ENCODE peak calls at places on chromosomes 11 and 22, in ten cellular contexts. One of them, this sample, is unnamed. For H3K4me1, the result is how much of the 10 kb centered on the place peaks cover.

GRCh38 chr11:82980292-82980691 is 78.8 kb downstream of the DDIAS start:
- DNase-seq in CD8-positive, alpha-beta T cell: no peak
- DNase-seq in iPS DF 6.9: no peak
- DNase-seq in body of pancreas: no peak
- DNase-seq in adrenal gland: no peak
- DNase-seq in uterus: no peak
- DNase-seq in naive thymus-derived CD4-positive, alpha-beta T cell: no peak
- DNase-seq in CD4-positive, alpha-beta memory T cell: no peak
- DNase-seq in colonic mucosa: no peak
- DNase-seq in psoas muscle: no peak
- DNase-seq in this sample: no peak

GRCh38 chr11:64844330-64845124 is at the start of gene CDC42BPG:
- DNase-seq in naive thymus-derived CD4-positive, alpha-beta T cell: peak
- DNase-seq in CD4-positive, alpha-beta memory T cell: peak
- DNase-seq in colonic mucosa: peak
- DNase-seq in body of pancreas: peak
- DNase-seq in psoas muscle: peak
- DNase-seq in iPS DF 6.9: no peak
- DNase-seq in adrenal gland: no peak
- DNase-seq in uterus: no peak
- DNase-seq in CD8-positive, alpha-beta T cell: peak
- DNase-seq in this sample: peak

GRCh38 chr11:116422976-116423375 is 349.8 kb downstream of the BUD13 start:
- DNase-seq in CD4-positive, alpha-beta memory T cell: no peak
- DNase-seq in body of pancreas: no peak
- DNase-seq in colonic mucosa: no peak
- DNase-seq in adrenal gland: no peak
- DNase-seq in iPS DF 6.9: no peak
- DNase-seq in CD8-positive, alpha-beta T cell: no peak
- DNase-seq in uterus: no peak
- DNase-seq in naive thymus-derived CD4-positive, alpha-beta T cell: no peak
- DNase-seq in psoas muscle: no peak
- DNase-seq in this sample: no peak

GRCh38 chr11:2886191-2886894 is 768 bp upstream of the CDKN1C start:
- DNase-seq in body of pancreas: peak
- DNase-seq in psoas muscle: peak
- DNase-seq in iPS DF 6.9: no peak
- DNase-seq in CD4-positive, alpha-beta memory T cell: no peak
- DNase-seq in naive thymus-derived CD4-positive, alpha-beta T cell: peak
- DNase-seq in CD8-positive, alpha-beta T cell: no peak
- DNase-seq in colonic mucosa: no peak
- DNase-seq in adrenal gland: peak
- DNase-seq in uterus: peak
- DNase-seq in this sample: no peak

GRCh38 chr22:25403752-25404471 is 160.6 kb upstream of the GRK3 start:
- DNase-seq in adrenal gland: peak
- DNase-seq in iPS DF 6.9: no peak
- DNase-seq in psoas muscle: no peak
- DNase-seq in body of pancreas: no peak
- DNase-seq in naive thymus-derived CD4-positive, alpha-beta T cell: no peak
- DNase-seq in colonic mucosa: peak
- DNase-seq in CD8-positive, alpha-beta T cell: no peak
- DNase-seq in uterus: no peak
- DNase-seq in CD4-positive, alpha-beta memory T cell: no peak
- DNase-seq in this sample: no peak

GRCh38 chr22:47307326-47307725 is 544.9 kb downstream of the TBC1D22A start:
- DNase-seq in adrenal gland: peak
- DNase-seq in CD8-positive, alpha-beta T cell: no peak
- DNase-seq in body of pancreas: no peak
- DNase-seq in psoas muscle: no peak
- DNase-seq in CD4-positive, alpha-beta memory T cell: no peak
- DNase-seq in iPS DF 6.9: no peak
- DNase-seq in uterus: no peak
- DNase-seq in colonic mucosa: no peak
- DNase-seq in naive thymus-derived CD4-positive, alpha-beta T cell: no peak
- DNase-seq in this sample: no peak

GRCh38 chr22:27218012-27218483 is 560.7 kb downstream of the MIAT start:
- DNase-seq in naive thymus-derived CD4-positive, alpha-beta T cell: no peak
- DNase-seq in uterus: no peak
- DNase-seq in iPS DF 6.9: no peak
- DNase-seq in psoas muscle: no peak
- DNase-seq in CD8-positive, alpha-beta T cell: no peak
- DNase-seq in colonic mucosa: no peak
- DNase-seq in body of pancreas: no peak
- DNase-seq in CD4-positive, alpha-beta memory T cell: no peak
- DNase-seq in adrenal gland: no peak
- DNase-seq in this sample: no peak

GRCh38 chr11:75100314-75100713 is 3.6 kb upstream of the OR2AT4 start:
- DNase-seq in naive thymus-derived CD4-positive, alpha-beta T cell: no peak
- DNase-seq in psoas muscle: no peak
- DNase-seq in colonic mucosa: no peak
- DNase-seq in CD8-positive, alpha-beta T cell: no peak
- DNase-seq in iPS DF 6.9: no peak
- DNase-seq in uterus: no peak
- DNase-seq in CD4-positive, alpha-beta memory T cell: no peak
- DNase-seq in body of pancreas: no peak
- DNase-seq in adrenal gland: no peak
- DNase-seq in this sample: no peak

GRCh38 chr11:106076923-106077608 is at the start of gene KBTBD3:
- DNase-seq in colonic mucosa: peak
- DNase-seq in iPS DF 6.9: peak
- DNase-seq in psoas muscle: peak
- DNase-seq in naive thymus-derived CD4-positive, alpha-beta T cell: peak
- DNase-seq in CD8-positive, alpha-beta T cell: peak
- DNase-seq in adrenal gland: peak
- DNase-seq in body of pancreas: peak
- DNase-seq in uterus: peak
- DNase-seq in CD4-positive, alpha-beta memory T cell: peak
- DNase-seq in this sample: peak

GRCh38 chr11:106076421-106076922 is 675 bp downstream of the KBTBD3 start:
- DNase-seq in colonic mucosa: peak
- DNase-seq in CD4-positive, alpha-beta memory T cell: no peak
- DNase-seq in body of pancreas: peak
- DNase-seq in naive thymus-derived CD4-positive, alpha-beta T cell: no peak
- DNase-seq in iPS DF 6.9: no peak
- DNase-seq in adrenal gland: peak
- DNase-seq in uterus: peak
- DNase-seq in CD8-positive, alpha-beta T cell: no peak
- DNase-seq in psoas muscle: no peak
- DNase-seq in this sample: no peak

GRCh38 chr11:106082096-106082495 is 4.6 kb downstream of the AASDHPPT start:
- DNase-seq in iPS DF 6.9: no peak
- DNase-seq in CD8-positive, alpha-beta T cell: no peak
- DNase-seq in psoas muscle: no peak
- DNase-seq in body of pancreas: no peak
- DNase-seq in naive thymus-derived CD4-positive, alpha-beta T cell: no peak
- DNase-seq in adrenal gland: no peak
- DNase-seq in CD4-positive, alpha-beta memory T cell: no peak
- DNase-seq in uterus: no peak
- DNase-seq in colonic mucosa: no peak
- DNase-seq in this sample: no peak

GRCh38 chr11:106072804-106073203 is 4.3 kb downstream of the KBTBD3 start:
- DNase-seq in CD4-positive, alpha-beta memory T cell: no peak
- DNase-seq in naive thymus-derived CD4-positive, alpha-beta T cell: no peak
- DNase-seq in CD8-positive, alpha-beta T cell: no peak
- DNase-seq in uterus: no peak
- DNase-seq in iPS DF 6.9: no peak
- DNase-seq in colonic mucosa: no peak
- DNase-seq in adrenal gland: no peak
- DNase-seq in psoas muscle: no peak
- DNase-seq in body of pancreas: no peak
- DNase-seq in this sample: no peak

DNA sequence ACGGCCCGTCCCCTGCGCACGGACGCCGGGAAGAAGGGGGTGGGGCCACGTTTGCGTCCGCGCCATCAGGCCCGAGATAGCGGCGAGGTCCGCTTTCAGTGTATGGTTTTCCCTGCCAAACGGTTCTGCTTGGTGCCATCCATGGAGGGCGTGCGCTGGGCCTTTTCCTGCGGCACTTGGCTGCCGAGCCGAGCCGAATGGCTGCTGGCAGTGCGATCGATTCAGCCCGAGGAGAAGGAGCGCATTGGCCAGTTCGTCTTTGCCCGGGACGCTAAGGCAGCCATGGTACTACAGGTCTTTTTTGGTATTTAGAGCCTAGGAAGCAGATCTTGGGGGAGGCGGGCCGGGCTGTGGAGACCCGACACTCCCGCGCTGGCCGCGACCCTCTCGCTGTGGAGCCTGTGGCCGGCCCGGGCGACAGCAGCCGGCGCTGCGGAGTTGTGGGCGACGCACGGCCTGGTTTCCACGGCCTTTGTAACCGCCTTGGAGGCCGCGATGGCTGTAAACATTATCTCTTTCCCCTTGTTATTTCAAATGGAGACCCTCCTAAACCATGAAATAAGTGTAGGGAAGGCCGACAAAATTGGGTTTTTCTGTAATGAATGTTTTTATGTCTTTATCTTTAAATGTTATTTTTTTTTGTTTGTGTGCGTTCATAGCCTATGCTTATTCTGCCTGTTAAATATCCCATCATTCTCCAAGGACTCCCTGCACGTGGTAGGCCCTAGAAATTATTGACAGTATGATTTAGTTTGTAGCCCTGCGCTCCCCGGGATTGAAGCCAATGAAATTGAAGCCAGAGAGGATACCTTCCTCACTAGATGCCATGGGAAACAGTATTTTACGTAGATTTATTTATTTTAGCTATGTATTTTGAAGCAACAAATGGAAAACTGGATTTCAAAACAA is at the start of gene AASDHPPT:
- DNase-seq in adrenal gland: peak
- DNase-seq in colonic mucosa: peak
- DNase-seq in CD8-positive, alpha-beta T cell: no peak
- DNase-seq in naive thymus-derived CD4-positive, alpha-beta T cell: no peak
- DNase-seq in CD4-positive, alpha-beta memory T cell: no peak
- DNase-seq in uterus: peak
- DNase-seq in body of pancreas: peak
- DNase-seq in iPS DF 6.9: no peak
- DNase-seq in psoas muscle: no peak
- DNase-seq in this sample: peak
- H3K4me1 ChIP-seq in adrenal gland: under half
- H3K4me1 ChIP-seq in colonic mucosa: under half
- H3K4me1 ChIP-seq in CD8-positive, alpha-beta T cell: half or more
- H3K4me1 ChIP-seq in naive thymus-derived CD4-positive, alpha-beta T cell: under half
- H3K4me1 ChIP-seq in CD4-positive, alpha-beta memory T cell: half or more
- H3K4me1 ChIP-seq in uterus: under half
- H3K4me1 ChIP-seq in body of pancreas: under half
- H3K4me1 ChIP-seq in iPS DF 6.9: under half
- H3K4me1 ChIP-seq in psoas muscle: under half
- H3K4me1 ChIP-seq in this sample: half or more

GRCh38 chr22:20124083-20124787 is 7.2 kb upstream of the TRMT2A start:
- DNase-seq in psoas muscle: no peak
- DNase-seq in body of pancreas: no peak
- DNase-seq in iPS DF 6.9: no peak
- DNase-seq in colonic mucosa: no peak
- DNase-seq in CD8-positive, alpha-beta T cell: no peak
- DNase-seq in adrenal gland: no peak
- DNase-seq in CD4-positive, alpha-beta memory T cell: no peak
- DNase-seq in uterus: no peak
- DNase-seq in naive thymus-derived CD4-positive, alpha-beta T cell: no peak
- DNase-seq in this sample: no peak

GRCh38 chr22:20126284-20127029 is 5.1 kb upstream of the ZDHHC8 start:
- DNase-seq in adrenal gland: no peak
- DNase-seq in body of pancreas: no peak
- DNase-seq in iPS DF 6.9: no peak
- DNase-seq in uterus: no peak
- DNase-seq in CD4-positive, alpha-beta memory T cell: no peak
- DNase-seq in psoas muscle: no peak
- DNase-seq in colonic mucosa: no peak
- DNase-seq in CD8-positive, alpha-beta T cell: no peak
- DNase-seq in naive thymus-derived CD4-positive, alpha-beta T cell: no peak
- DNase-seq in this sample: no peak

GRCh38 chr22:20123364-20124082 is 6.5 kb upstream of the TRMT2A start:
- DNase-seq in adrenal gland: no peak
- DNase-seq in body of pancreas: no peak
- DNase-seq in naive thymus-derived CD4-positive, alpha-beta T cell: no peak
- DNase-seq in psoas muscle: no peak
- DNase-seq in CD4-positive, alpha-beta memory T cell: no peak
- DNase-seq in CD8-positive, alpha-beta T cell: no peak
- DNase-seq in iPS DF 6.9: no peak
- DNase-seq in uterus: no peak
- DNase-seq in colonic mucosa: no peak
- DNase-seq in this sample: no peak

GRCh38 chr22:20127318-20127868 is 4.2 kb upstream of the ZDHHC8 start:
- DNase-seq in psoas muscle: no peak
- DNase-seq in body of pancreas: no peak
- DNase-seq in adrenal gland: no peak
- DNase-seq in iPS DF 6.9: no peak
- DNase-seq in naive thymus-derived CD4-positive, alpha-beta T cell: no peak
- DNase-seq in uterus: no peak
- DNase-seq in colonic mucosa: no peak
- DNase-seq in CD4-positive, alpha-beta memory T cell: no peak
- DNase-seq in CD8-positive, alpha-beta T cell: no peak
- DNase-seq in this sample: no peak

GRCh38 chr22:20125201-20126174 is 6.1 kb upstream of the ZDHHC8 start:
- DNase-seq in iPS DF 6.9: no peak
- DNase-seq in colonic mucosa: no peak
- DNase-seq in naive thymus-derived CD4-positive, alpha-beta T cell: no peak
- DNase-seq in psoas muscle: no peak
- DNase-seq in CD8-positive, alpha-beta T cell: no peak
- DNase-seq in adrenal gland: peak
- DNase-seq in uterus: no peak
- DNase-seq in CD4-positive, alpha-beta memory T cell: no peak
- DNase-seq in body of pancreas: no peak
- DNase-seq in this sample: peak
- H3K4me1 ChIP-seq in iPS DF 6.9: under half
- H3K4me1 ChIP-seq in colonic mucosa: under half
- H3K4me1 ChIP-seq in naive thymus-derived CD4-positive, alpha-beta T cell: under half
- H3K4me1 ChIP-seq in psoas muscle: under half
- H3K4me1 ChIP-seq in CD8-positive, alpha-beta T cell: under half
- H3K4me1 ChIP-seq in adrenal gland: under half
- H3K4me1 ChIP-seq in uterus: under half
- H3K4me1 ChIP-seq in CD4-positive, alpha-beta memory T cell: under half
- H3K4me1 ChIP-seq in body of pancreas: under half
- H3K4me1 ChIP-seq in this sample: under half

DNA sequence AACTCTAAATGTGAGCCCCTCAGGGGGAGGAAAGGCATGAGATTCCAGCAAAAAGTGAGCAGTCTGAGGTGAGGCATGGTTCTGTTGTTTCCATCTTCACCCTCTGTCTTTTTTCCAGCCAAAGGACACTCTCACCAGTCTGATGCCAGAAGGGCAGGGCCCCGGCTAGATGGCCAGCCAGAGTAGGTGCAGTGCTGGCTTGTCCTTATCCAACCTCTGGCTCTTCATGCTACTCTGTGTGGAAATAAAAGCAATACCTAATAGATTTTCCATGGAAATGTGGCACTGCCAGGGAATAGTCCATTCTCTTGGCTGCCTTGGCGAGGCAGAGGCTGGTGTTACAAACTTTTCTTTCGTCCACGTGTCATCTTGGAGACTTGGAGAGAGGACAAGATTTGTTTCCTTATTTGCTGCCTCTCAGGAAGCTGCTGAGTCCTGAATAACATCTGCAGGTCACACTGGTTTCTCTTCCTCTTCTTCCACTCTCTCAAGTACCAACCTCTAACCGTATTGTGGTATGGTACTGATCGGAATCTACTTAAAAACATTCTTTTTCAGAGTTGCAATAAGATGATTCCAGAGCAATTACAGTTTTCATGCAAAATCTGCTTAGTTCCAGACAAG is 17.1 kb upstream of the C1QTNF4 start:
- DNase-seq in CD8-positive, alpha-beta T cell: no peak
- DNase-seq in iPS DF 6.9: no peak
- DNase-seq in CD4-positive, alpha-beta memory T cell: no peak
- DNase-seq in naive thymus-derived CD4-positive, alpha-beta T cell: no peak
- DNase-seq in psoas muscle: no peak
- DNase-seq in colonic mucosa: no peak
- DNase-seq in body of pancreas: no peak
- DNase-seq in adrenal gland: no peak
- DNase-seq in uterus: no peak
- DNase-seq in this sample: no peak
- H3K4me1 ChIP-seq in CD8-positive, alpha-beta T cell: under half
- H3K4me1 ChIP-seq in iPS DF 6.9: under half
- H3K4me1 ChIP-seq in CD4-positive, alpha-beta memory T cell: under half
- H3K4me1 ChIP-seq in naive thymus-derived CD4-positive, alpha-beta T cell: under half
- H3K4me1 ChIP-seq in psoas muscle: under half
- H3K4me1 ChIP-seq in colonic mucosa: under half
- H3K4me1 ChIP-seq in body of pancreas: under half
- H3K4me1 ChIP-seq in adrenal gland: under half
- H3K4me1 ChIP-seq in uterus: under half
- H3K4me1 ChIP-seq in this sample: under half

DNA sequence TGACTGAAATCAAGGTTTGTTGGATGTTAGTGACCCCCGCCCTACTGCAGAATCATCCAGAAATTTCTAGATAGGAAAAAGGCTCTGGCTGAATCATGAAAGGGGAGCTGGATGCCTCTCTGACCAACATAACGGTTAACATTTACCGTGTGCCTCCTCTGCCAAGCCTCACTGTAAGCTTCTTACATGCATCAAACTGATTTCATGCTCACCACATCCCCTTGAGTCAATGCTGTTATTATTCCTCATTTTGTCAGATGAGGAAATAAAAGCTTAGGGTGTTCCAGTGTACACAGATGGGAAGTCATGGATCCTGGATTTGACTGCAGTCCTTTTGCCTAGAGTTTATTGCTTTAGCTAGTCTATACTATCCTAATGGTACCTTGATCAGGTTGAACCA is 5.9 kb upstream of the HMOX1 start:
- DNase-seq in body of pancreas: no peak
- DNase-seq in iPS DF 6.9: no peak
- DNase-seq in colonic mucosa: no peak
- DNase-seq in naive thymus-derived CD4-positive, alpha-beta T cell: no peak
- DNase-seq in CD8-positive, alpha-beta T cell: no peak
- DNase-seq in CD4-positive, alpha-beta memory T cell: no peak
- DNase-seq in uterus: no peak
- DNase-seq in psoas muscle: no peak
- DNase-seq in adrenal gland: no peak
- DNase-seq in this sample: no peak
- H3K4me1 ChIP-seq in body of pancreas: under half
- H3K4me1 ChIP-seq in iPS DF 6.9: under half
- H3K4me1 ChIP-seq in colonic mucosa: under half
- H3K4me1 ChIP-seq in naive thymus-derived CD4-positive, alpha-beta T cell: under half
- H3K4me1 ChIP-seq in CD8-positive, alpha-beta T cell: under half
- H3K4me1 ChIP-seq in CD4-positive, alpha-beta memory T cell: under half
- H3K4me1 ChIP-seq in uterus: under half
- H3K4me1 ChIP-seq in psoas muscle: under half
- H3K4me1 ChIP-seq in adrenal gland: under half
- H3K4me1 ChIP-seq in this sample: under half